ENCODE peak calls at places on chromosomes 5 and 9, in seven cellular contexts. One of them, this sample, is unnamed.

GRCh38 chr9:125233678-125234077 is 7.5 kb downstream of the HSPA5 start:
- DNase-seq in activated B cell treated with CpG ODN at 0.5 μM for 24 hours: no peak
- DNase-seq in HFFc6: peak
- DNase-seq in neural crest cell: no peak
- DNase-seq in cardiac fibroblast: peak
- DNase-seq in endodermal cell: no peak
- DNase-seq in left lung: no peak
- DNase-seq in this sample: peak

GRCh38 chr5:17443333-17444125 is 54.5 kb upstream of the TAF11L2 start:
- DNase-seq in HFFc6: no peak
- DNase-seq in endodermal cell: peak
- DNase-seq in cardiac fibroblast: no peak
- DNase-seq in left lung: peak
- DNase-seq in activated B cell treated with CpG ODN at 0.5 μM for 24 hours: no peak
- DNase-seq in neural crest cell: no peak
- DNase-seq in this sample: no peak

GRCh38 chr5:133865113-133865512 is 103.3 kb downstream of the C5orf15 start:
- DNase-seq in cardiac fibroblast: no peak
- DNase-seq in HFFc6: no peak
- DNase-seq in left lung: no peak
- DNase-seq in endodermal cell: no peak
- DNase-seq in neural crest cell: no peak
- DNase-seq in activated B cell treated with CpG ODN at 0.5 μM for 24 hours: no peak
- DNase-seq in this sample: no peak

GRCh38 chr9:83327323-83327722 is 210.9 kb downstream of the FRMD3 start:
- DNase-seq in left lung: no peak
- DNase-seq in cardiac fibroblast: no peak
- DNase-seq in endodermal cell: peak
- DNase-seq in activated B cell treated with CpG ODN at 0.5 μM for 24 hours: no peak
- DNase-seq in neural crest cell: no peak
- DNase-seq in HFFc6: peak
- DNase-seq in this sample: peak

GRCh38 chr5:67897431-67897830 is 318.1 kb upstream of the PIK3R1 start:
- DNase-seq in neural crest cell: no peak
- DNase-seq in HFFc6: no peak
- DNase-seq in endodermal cell: no peak
- DNase-seq in activated B cell treated with CpG ODN at 0.5 μM for 24 hours: no peak
- DNase-seq in left lung: no peak
- DNase-seq in cardiac fibroblast: no peak
- DNase-seq in this sample: no peak

GRCh38 chr5:132265336-132266030 is 8.0 kb downstream of the PDLIM4 start:
- DNase-seq in left lung: peak
- DNase-seq in neural crest cell: no peak
- DNase-seq in activated B cell treated with CpG ODN at 0.5 μM for 24 hours: no peak
- DNase-seq in endodermal cell: peak
- DNase-seq in cardiac fibroblast: peak
- DNase-seq in HFFc6: peak
- DNase-seq in this sample: peak

GRCh38 chr9:124311283-124311682 is 53.5 kb downstream of the NEK6 start:
- DNase-seq in endodermal cell: peak
- DNase-seq in cardiac fibroblast: no peak
- DNase-seq in HFFc6: no peak
- DNase-seq in neural crest cell: no peak
- DNase-seq in left lung: no peak
- DNase-seq in activated B cell treated with CpG ODN at 0.5 μM for 24 hours: no peak
- DNase-seq in this sample: no peak

GRCh38 chr5:75023368-75024159 is 28.8 kb downstream of the GCNT4 start:
- DNase-seq in left lung: no peak
- DNase-seq in cardiac fibroblast: no peak
- DNase-seq in HFFc6: no peak
- DNase-seq in activated B cell treated with CpG ODN at 0.5 μM for 24 hours: no peak
- DNase-seq in neural crest cell: no peak
- DNase-seq in endodermal cell: no peak
- DNase-seq in this sample: no peak

GRCh38 chr5:10229306-10230048 is 20.2 kb downstream of the ATPSCKMT start:
- DNase-seq in endodermal cell: no peak
- DNase-seq in left lung: no peak
- DNase-seq in activated B cell treated with CpG ODN at 0.5 μM for 24 hours: no peak
- DNase-seq in neural crest cell: no peak
- DNase-seq in HFFc6: peak
- DNase-seq in cardiac fibroblast: peak
- DNase-seq in this sample: peak

GRCh38 chr5:134527156-134527960 is 1.9 kb downstream of the JADE2 start:
- DNase-seq in activated B cell treated with CpG ODN at 0.5 μM for 24 hours: peak
- DNase-seq in neural crest cell: peak
- DNase-seq in cardiac fibroblast: peak
- DNase-seq in HFFc6: peak
- DNase-seq in endodermal cell: peak
- DNase-seq in left lung: peak
- DNase-seq in this sample: peak

GRCh38 chr5:55924744-55925143 is 70.0 kb downstream of the IL6ST start:
- DNase-seq in neural crest cell: no peak
- DNase-seq in endodermal cell: no peak
- DNase-seq in HFFc6: no peak
- DNase-seq in activated B cell treated with CpG ODN at 0.5 μM for 24 hours: no peak
- DNase-seq in left lung: no peak
- DNase-seq in cardiac fibroblast: no peak
- DNase-seq in this sample: no peak

GRCh38 chr5:55925181-55925580 is 69.6 kb downstream of the IL6ST start:
- DNase-seq in endodermal cell: no peak
- DNase-seq in activated B cell treated with CpG ODN at 0.5 μM for 24 hours: no peak
- DNase-seq in cardiac fibroblast: no peak
- DNase-seq in left lung: no peak
- DNase-seq in HFFc6: no peak
- DNase-seq in neural crest cell: no peak
- DNase-seq in this sample: no peak

GRCh38 chr5:55923873-55924500 is 70.8 kb downstream of the IL6ST start:
- DNase-seq in HFFc6: no peak
- DNase-seq in left lung: no peak
- DNase-seq in endodermal cell: no peak
- DNase-seq in cardiac fibroblast: no peak
- DNase-seq in activated B cell treated with CpG ODN at 0.5 μM for 24 hours: no peak
- DNase-seq in neural crest cell: no peak
- DNase-seq in this sample: no peak

GRCh38 chr5:55926476-55926875 is 68.3 kb downstream of the IL6ST start:
- DNase-seq in cardiac fibroblast: no peak
- DNase-seq in HFFc6: no peak
- DNase-seq in endodermal cell: no peak
- DNase-seq in neural crest cell: no peak
- DNase-seq in left lung: no peak
- DNase-seq in activated B cell treated with CpG ODN at 0.5 μM for 24 hours: no peak
- DNase-seq in this sample: no peak

DNA sequence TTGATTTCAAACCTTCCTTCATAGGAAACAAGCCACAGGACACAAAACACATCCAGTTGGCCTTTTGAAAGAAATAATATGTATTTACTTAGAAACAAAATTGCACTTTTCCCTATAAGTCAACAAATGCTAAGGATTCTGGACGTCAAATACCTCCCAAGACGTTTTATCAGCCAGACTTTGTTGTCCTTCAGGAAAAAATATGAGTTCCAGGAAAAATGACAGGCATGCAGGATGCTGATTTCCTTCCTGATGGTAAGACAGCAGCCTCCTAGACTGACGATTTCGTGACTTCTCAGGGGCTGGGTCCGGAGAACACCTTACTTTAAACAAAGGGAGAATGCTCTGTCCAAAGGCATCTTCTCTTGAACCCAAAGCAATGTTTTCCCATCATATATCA is 69.1 kb downstream of the IL6ST start:
- DNase-seq in cardiac fibroblast: no peak
- DNase-seq in endodermal cell: no peak
- DNase-seq in neural crest cell: no peak
- DNase-seq in activated B cell treated with CpG ODN at 0.5 μM for 24 hours: no peak
- DNase-seq in HFFc6: no peak
- DNase-seq in left lung: no peak
- DNase-seq in this sample: no peak
- TF ChIP-seq CTCF in cardiac fibroblast: no peak
- TF ChIP-seq CTCF in endodermal cell: no peak
- TF ChIP-seq CTCF in neural crest cell: no peak
- TF ChIP-seq CTCF in activated B cell treated with CpG ODN at 0.5 μM for 24 hours: no peak
- TF ChIP-seq CTCF in HFFc6: no peak
- TF ChIP-seq CTCF in left lung: no peak
- TF ChIP-seq CTCF in this sample: no peak

GRCh38 chr9:33165263-33166151 is 1.6 kb downstream of the B4GALT1 start:
- DNase-seq in activated B cell treated with CpG ODN at 0.5 μM for 24 hours: no peak
- DNase-seq in endodermal cell: peak
- DNase-seq in HFFc6: peak
- DNase-seq in cardiac fibroblast: peak
- DNase-seq in neural crest cell: no peak
- DNase-seq in left lung: peak
- DNase-seq in this sample: peak

GRCh38 chr9:33166263-33167083 is 663 bp downstream of the B4GALT1 start:
- DNase-seq in HFFc6: peak
- DNase-seq in neural crest cell: peak
- DNase-seq in endodermal cell: no peak
- DNase-seq in activated B cell treated with CpG ODN at 0.5 μM for 24 hours: peak
- DNase-seq in cardiac fibroblast: peak
- DNase-seq in left lung: peak
- DNase-seq in this sample: no peak

GRCh38 chr9:33167949-33168535 is 906 bp upstream of the B4GALT1 start:
- DNase-seq in activated B cell treated with CpG ODN at 0.5 μM for 24 hours: no peak
- DNase-seq in cardiac fibroblast: no peak
- DNase-seq in neural crest cell: no peak
- DNase-seq in endodermal cell: peak
- DNase-seq in left lung: peak
- DNase-seq in HFFc6: no peak
- DNase-seq in this sample: no peak

GRCh38 chr9:33168941-33169544 is 1.9 kb upstream of the B4GALT1 start:
- DNase-seq in activated B cell treated with CpG ODN at 0.5 μM for 24 hours: no peak
- DNase-seq in endodermal cell: peak
- DNase-seq in left lung: no peak
- DNase-seq in neural crest cell: no peak
- DNase-seq in HFFc6: no peak
- DNase-seq in cardiac fibroblast: no peak
- DNase-seq in this sample: no peak

DNA sequence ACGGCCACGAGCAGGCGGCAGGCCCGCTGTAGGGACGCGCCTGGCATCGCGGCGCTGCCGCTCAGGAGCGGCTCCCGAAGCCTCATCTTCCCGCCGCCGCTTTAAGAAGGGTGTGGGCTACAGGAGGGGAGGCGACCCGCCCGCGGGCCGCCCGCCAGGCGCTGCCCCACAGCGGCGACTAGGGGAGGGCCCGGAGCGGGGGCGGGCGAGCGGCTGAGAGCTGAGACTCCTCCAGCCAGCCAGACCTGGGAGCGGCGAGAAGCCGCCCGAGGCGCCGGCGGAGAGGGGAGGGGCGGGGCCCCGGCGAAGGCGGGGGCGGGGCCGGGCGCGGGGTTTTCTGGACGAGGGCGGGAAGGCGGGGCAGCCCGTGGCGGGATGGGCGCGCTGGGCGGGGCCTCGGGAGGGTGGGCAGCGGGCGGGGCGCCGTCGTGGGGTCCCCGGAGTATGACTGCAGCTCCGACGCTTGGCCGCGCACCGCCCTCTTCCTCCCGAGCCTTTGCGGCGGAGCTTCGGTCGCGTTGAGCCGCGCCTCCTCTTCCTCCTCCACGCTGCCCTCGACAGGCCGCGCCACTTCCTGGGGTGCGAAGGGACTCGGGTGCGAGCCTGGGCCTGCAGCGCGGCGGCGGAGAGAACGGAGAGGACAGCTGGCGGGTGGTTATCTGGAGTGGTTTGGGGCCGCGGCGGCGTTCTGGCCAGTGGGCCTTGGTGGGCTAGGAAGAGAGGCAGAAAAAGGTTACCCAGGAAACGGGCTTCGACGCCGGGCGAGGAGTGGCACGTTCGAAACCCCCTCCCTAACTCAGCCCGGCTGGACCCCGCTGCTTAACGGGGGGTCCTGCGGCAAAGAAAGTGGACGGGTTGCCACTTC is at the start of gene B4GALT1:
- DNase-seq in endodermal cell: peak
- DNase-seq in neural crest cell: peak
- DNase-seq in activated B cell treated with CpG ODN at 0.5 μM for 24 hours: peak
- DNase-seq in HFFc6: peak
- DNase-seq in left lung: peak
- DNase-seq in cardiac fibroblast: peak
- DNase-seq in this sample: peak
- TF ChIP-seq CTCF in endodermal cell: no peak
- TF ChIP-seq CTCF in neural crest cell: no peak
- TF ChIP-seq CTCF in activated B cell treated with CpG ODN at 0.5 μM for 24 hours: no peak
- TF ChIP-seq CTCF in HFFc6: peak
- TF ChIP-seq CTCF in left lung: peak
- TF ChIP-seq CTCF in cardiac fibroblast: no peak
- TF ChIP-seq CTCF in this sample: no peak

GRCh38 chr5:91638010-91638409 is 254.9 kb upstream of the ARRDC3 start:
- DNase-seq in HFFc6: no peak
- DNase-seq in cardiac fibroblast: no peak
- DNase-seq in endodermal cell: no peak
- DNase-seq in activated B cell treated with CpG ODN at 0.5 μM for 24 hours: no peak
- DNase-seq in neural crest cell: no peak
- DNase-seq in left lung: no peak
- DNase-seq in this sample: no peak

GRCh38 chr5:91632871-91633270 is 249.8 kb upstream of the ARRDC3 start:
- DNase-seq in activated B cell treated with CpG ODN at 0.5 μM for 24 hours: no peak
- DNase-seq in neural crest cell: no peak
- DNase-seq in endodermal cell: no peak
- DNase-seq in cardiac fibroblast: no peak
- DNase-seq in HFFc6: no peak
- DNase-seq in left lung: no peak
- DNase-seq in this sample: no peak

GRCh38 chr5:91639744-91640143 is 256.6 kb upstream of the ARRDC3 start:
- DNase-seq in neural crest cell: no peak
- DNase-seq in HFFc6: no peak
- DNase-seq in activated B cell treated with CpG ODN at 0.5 μM for 24 hours: no peak
- DNase-seq in left lung: no peak
- DNase-seq in endodermal cell: no peak
- DNase-seq in cardiac fibroblast: no peak
- DNase-seq in this sample: no peak

GRCh38 chr5:91635950-91636349 is 252.8 kb upstream of the ARRDC3 start:
- DNase-seq in neural crest cell: no peak
- DNase-seq in HFFc6: no peak
- DNase-seq in left lung: no peak
- DNase-seq in endodermal cell: no peak
- DNase-seq in cardiac fibroblast: no peak
- DNase-seq in activated B cell treated with CpG ODN at 0.5 μM for 24 hours: no peak
- DNase-seq in this sample: no peak

DNA sequence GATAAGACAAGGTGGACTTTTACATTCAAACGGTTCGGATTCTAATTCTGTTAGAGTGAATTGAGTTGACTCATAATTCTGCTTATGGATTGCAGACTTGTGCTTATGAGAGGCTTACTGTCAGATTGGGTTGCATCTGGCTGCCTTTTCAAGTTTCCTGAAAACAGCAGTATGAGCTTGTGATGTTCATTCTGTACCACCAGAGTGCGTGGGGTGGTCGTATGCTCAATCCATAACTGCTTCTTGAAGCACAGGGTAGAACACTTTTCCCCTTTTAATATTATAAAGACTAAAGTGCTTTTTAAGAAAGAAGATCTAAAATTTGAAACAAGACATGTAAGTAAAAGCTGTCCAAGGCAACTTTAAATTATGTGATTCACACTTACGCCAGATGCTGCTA is 253.2 kb upstream of the ARRDC3 start:
- DNase-seq in left lung: no peak
- DNase-seq in endodermal cell: no peak
- DNase-seq in activated B cell treated with CpG ODN at 0.5 μM for 24 hours: no peak
- DNase-seq in neural crest cell: no peak
- DNase-seq in cardiac fibroblast: no peak
- DNase-seq in HFFc6: no peak
- DNase-seq in this sample: no peak
- TF ChIP-seq CTCF in left lung: no peak
- TF ChIP-seq CTCF in endodermal cell: peak
- TF ChIP-seq CTCF in activated B cell treated with CpG ODN at 0.5 μM for 24 hours: no peak
- TF ChIP-seq CTCF in neural crest cell: peak
- TF ChIP-seq CTCF in cardiac fibroblast: no peak
- TF ChIP-seq CTCF in HFFc6: no peak
- TF ChIP-seq CTCF in this sample: no peak

GRCh38 chr9:122835313-122835731 is 6.9 kb upstream of the PDCL start:
- DNase-seq in neural crest cell: no peak
- DNase-seq in left lung: no peak
- DNase-seq in activated B cell treated with CpG ODN at 0.5 μM for 24 hours: no peak
- DNase-seq in cardiac fibroblast: no peak
- DNase-seq in endodermal cell: peak
- DNase-seq in HFFc6: no peak
- DNase-seq in this sample: no peak
- TF ChIP-seq CTCF in neural crest cell: no peak
- TF ChIP-seq CTCF in left lung: no peak
- TF ChIP-seq CTCF in activated B cell treated with CpG ODN at 0.5 μM for 24 hours: no peak
- TF ChIP-seq CTCF in cardiac fibroblast: no peak
- TF ChIP-seq CTCF in endodermal cell: peak
- TF ChIP-seq CTCF in HFFc6: no peak
- TF ChIP-seq CTCF in this sample: peak